ENCODE peak calls at places on chromosomes 12 and 14, in four cellular contexts. Z, O, F and V are unnamed samples.

GRCh38 chr14:53946404-53947400 is 9.9 kb downstream of the BMP4 start:
- DNase-seq in Z (peak), O (no peak), F (peak), V (no peak)

GRCh38 chr12:15151141-15152091 is 69.8 kb downstream of the RERG start:
- DNase-seq in Z (no peak), O (peak), F (peak), V (peak)

GRCh38 chr14:54665938-54666337 is 99.0 kb downstream of the SAMD4A start:
- DNase-seq in Z (no peak), O (no peak), F (no peak), V (peak)

GRCh38 chr12:4434299-4434698 is 11.3 kb downstream of the FGF6 start:
- DNase-seq in Z (no peak), O (no peak), F (no peak), V (peak)

GRCh38 chr12:85574291-85574690 is 261.9 kb downstream of the RASSF9 start:
- DNase-seq in Z (no peak), O (no peak), F (no peak), V (no peak)

GRCh38 chr12:27549801-27550652 is 26.0 kb downstream of the PPFIBP1 start:
- DNase-seq in Z (no peak), O (peak), F (no peak), V (no peak)

GRCh38 chr12:52307836-52308806 is 13.1 kb downstream of the KRT83 start:
- DNase-seq in Z (peak), O (peak), F (peak), V (peak)

GRCh38 chr12:8894986-8895385 is 19.3 kb upstream of the PHC1 start:
- DNase-seq in Z (no peak), O (no peak), F (no peak), V (no peak)

GRCh38 chr14:95313246-95313645 is 6.5 kb downstream of the CLMN start:
- DNase-seq in Z (no peak), O (no peak), F (no peak), V (no peak)

GRCh38 chr14:59543873-59544272 is 32.7 kb downstream of the CCDC175 start:
- DNase-seq in Z (no peak), O (no peak), F (no peak), V (no peak)

GRCh38 chr12:6915023-6915788 is 826 bp downstream of the ENO2 start:
- DNase-seq in Z (no peak), O (no peak), F (peak), V (peak)

GRCh38 chr14:61470261-61470953 is 149.0 kb downstream of the PRKCH start:
- DNase-seq in Z (no peak), O (peak), F (peak), V (no peak)

GRCh38 chr14:103165323-103165722 is 42.1 kb downstream of the TNFAIP2 start:
- DNase-seq in Z (no peak), O (no peak), F (no peak), V (no peak)

GRCh38 chr12:121797937-121798801 is 4.7 kb upstream of the RHOF start:
- DNase-seq in Z (no peak), O (peak), F (peak), V (peak)

GRCh38 chr14:96888158-96888557 is 91.0 kb downstream of the VRK1 start:
- DNase-seq in Z (no peak), O (no peak), F (no peak), V (no peak)

GRCh38 chr14:101350021-101350420 is 211.3 kb upstream of the DIO3 start:
- DNase-seq in Z (no peak), O (no peak), F (no peak), V (no peak)

GRCh38 chr14:101442451-101442850 is 118.8 kb upstream of the DIO3 start:
- DNase-seq in Z (no peak), O (no peak), F (no peak), V (no peak)

GRCh38 chr14:73754911-73755360 is 40.8 kb upstream of the PNMA1 start:
- DNase-seq in Z (no peak), O (peak), F (no peak), V (no peak)

GRCh38 chr12:91189526-91189925 is 6.9 kb upstream of the DCN start:
- DNase-seq in Z (no peak), O (peak), F (no peak), V (no peak)

GRCh38 chr12:53868516-53868986 is 70.1 kb upstream of the HOXC13 start:
- DNase-seq in Z (no peak), O (no peak), F (no peak), V (no peak)

GRCh38 chr12:115947696-115948062 is 329.8 kb downstream of the MED13L start:
- DNase-seq in Z (no peak), O (no peak), F (no peak), V (no peak)

GRCh38 chr14:68685419-68686211 is 107.3 kb downstream of the ZFP36L1 start:
- DNase-seq in Z (no peak), O (peak), F (no peak), V (no peak)

GRCh38 chr12:97277030-97277429 is 185.6 kb upstream of the RMST start:
- DNase-seq in Z (no peak), O (no peak), F (no peak), V (no peak)

GRCh38 chr14:102323102-102323501 is 3.6 kb downstream of the ZNF839 start:
- DNase-seq in Z (peak), O (peak), F (peak), V (peak)

GRCh38 chr12:3964404-3964803 is 91.2 kb upstream of the PARP11 start:
- DNase-seq in Z (peak), O (no peak), F (peak), V (peak)

GRCh38 chr14:23138173-23138535 is 19.1 kb upstream of the CEBPE start:
- DNase-seq in Z (no peak), O (no peak), F (no peak), V (peak)

GRCh38 chr14:87409401-87409800 is 583.6 kb downstream of the GALC start:
- DNase-seq in Z (no peak), O (no peak), F (no peak), V (no peak)

GRCh38 chr12:42145197-42145549 is 499 bp upstream of the GXYLT1 start:
- DNase-seq in Z (no peak), O (no peak), F (peak), V (no peak)

GRCh38 chr12:125852116-125852515 is 786.9 kb downstream of the AACS start:
- DNase-seq in Z (no peak), O (no peak), F (no peak), V (no peak)
- TF ChIP-seq CTCF in Z (no peak), O (no peak), F (no peak), V (no peak)

DNA sequence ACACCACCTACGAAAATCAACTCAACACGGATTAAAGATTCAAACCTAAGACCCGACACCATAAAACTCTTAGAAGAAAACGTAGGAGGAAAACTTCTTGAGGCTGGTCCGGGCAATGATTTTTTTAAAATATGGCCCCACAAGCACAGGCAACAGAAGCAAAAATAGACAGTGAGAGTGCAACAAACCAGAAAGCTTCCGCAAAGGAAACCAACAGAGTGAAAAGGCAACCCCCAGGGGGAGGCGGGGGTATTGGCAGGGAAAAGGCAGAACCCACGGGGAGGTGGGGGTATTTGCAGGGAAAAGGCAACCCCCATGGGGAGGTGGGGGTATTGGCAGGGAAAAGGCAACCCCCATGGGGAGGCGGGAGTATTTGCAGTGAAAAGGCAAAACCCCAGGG is 20.5 kb upstream of the FBRSL1 start:
- DNase-seq in Z (no peak), O (no peak), F (no peak), V (no peak)
- TF ChIP-seq CTCF in Z (no peak), O (no peak), F (no peak), V (no peak)

GRCh38 chr14:75886661-75887348 is 95.0 kb downstream of the TGFB3 start:
- DNase-seq in Z (no peak), O (peak), F (no peak), V (peak)

GRCh38 chr14:75885829-75886228 is 96.0 kb downstream of the TGFB3 start:
- DNase-seq in Z (no peak), O (peak), F (no peak), V (no peak)

GRCh38 chr14:75880512-75880911 is 101.3 kb downstream of the TGFB3 start:
- DNase-seq in Z (no peak), O (no peak), F (peak), V (no peak)

GRCh38 chr14:75881986-75882385 is 99.8 kb downstream of the TGFB3 start:
- DNase-seq in Z (no peak), O (no peak), F (no peak), V (no peak)

DNA sequence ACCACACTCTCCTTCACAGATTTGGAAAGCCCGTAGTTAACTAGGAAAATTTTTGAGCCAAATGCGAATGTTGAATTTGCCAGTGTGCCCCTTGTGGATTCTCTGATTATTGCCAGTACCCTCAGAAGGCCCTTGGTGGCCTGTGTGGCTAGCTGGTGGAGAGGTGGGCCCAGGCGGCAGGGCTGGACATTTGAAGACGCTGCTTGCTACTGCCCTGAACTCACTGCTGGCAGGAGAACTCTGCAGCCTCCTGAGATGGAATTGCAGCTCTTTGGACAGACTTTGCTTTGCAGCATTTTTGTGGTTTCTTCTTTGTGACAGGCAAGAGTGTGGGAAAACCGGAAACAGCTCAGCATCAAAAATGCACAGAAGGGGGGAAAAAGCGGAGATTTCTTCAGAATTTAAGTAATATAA is 97.6 kb downstream of the TGFB3 start:
- DNase-seq in Z (peak), O (peak), F (peak), V (no peak)
- TF ChIP-seq CTCF in Z (peak), O (peak), F (peak), V (peak)

DNA sequence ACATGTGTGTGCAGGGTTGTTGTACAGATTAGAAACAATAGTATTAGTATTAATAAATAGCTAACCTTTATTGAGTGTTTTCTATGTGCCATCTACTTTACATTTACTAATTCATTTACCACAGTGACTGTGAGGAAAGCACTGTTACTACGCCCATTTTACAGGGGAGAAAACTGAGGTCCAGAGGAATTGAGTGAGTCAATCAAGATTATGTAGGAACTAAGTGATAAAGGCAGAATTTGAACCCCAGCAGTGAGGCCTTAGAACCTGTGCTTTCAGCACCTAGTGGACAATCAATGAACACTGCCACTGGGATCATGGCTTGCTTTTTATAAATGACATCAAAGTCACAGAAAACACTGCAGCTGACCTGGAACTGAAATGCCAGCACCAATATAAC is 28.2 kb downstream of the NT5DC3 start:
- DNase-seq in Z (no peak), O (no peak), F (no peak), V (no peak)
- TF ChIP-seq CTCF in Z (no peak), O (no peak), F (no peak), V (no peak)

DNA sequence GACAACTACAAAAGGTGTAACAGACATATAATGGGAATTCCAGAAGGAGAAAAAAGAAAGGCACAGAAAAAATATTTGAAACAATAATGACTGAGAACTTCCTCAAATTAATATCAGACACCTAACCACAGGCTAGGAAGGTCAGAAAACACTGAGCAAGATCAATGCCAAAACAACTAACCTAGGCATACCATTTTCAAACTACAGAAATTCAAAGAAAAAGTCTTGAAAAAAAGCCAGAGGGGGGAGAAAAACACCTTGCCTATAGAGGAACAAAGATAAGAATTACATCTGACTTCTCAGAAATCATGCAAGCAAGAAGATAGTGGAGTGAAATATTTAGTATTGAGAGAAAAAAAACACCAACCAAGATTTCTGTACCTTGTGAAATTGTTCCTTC is 77.8 kb downstream of the RIN3 start:
- DNase-seq in Z (no peak), O (no peak), F (no peak), V (no peak)
- TF ChIP-seq CTCF in Z (no peak), O (no peak), F (no peak), V (no peak)

DNA sequence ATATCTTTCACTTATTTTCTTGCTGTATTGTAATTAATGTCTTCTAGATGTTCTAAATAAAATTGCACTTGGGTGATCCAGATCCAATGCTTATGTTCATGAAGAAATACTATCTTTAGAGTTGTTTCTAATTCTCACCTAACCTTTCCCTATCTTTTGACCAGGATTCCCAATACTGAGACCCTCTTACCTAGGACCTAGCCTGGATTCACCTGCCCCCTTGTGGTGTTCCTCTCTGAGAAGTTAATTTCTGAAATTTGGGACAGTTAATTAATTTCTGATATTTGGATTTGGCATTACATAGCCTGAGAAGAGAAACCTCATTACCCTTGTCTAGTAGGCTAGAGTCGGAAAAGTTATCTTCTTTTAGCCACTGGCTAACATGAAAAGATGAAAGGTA is 29.5 kb downstream of the FOXA1 start:
- DNase-seq in Z (no peak), O (no peak), F (peak), V (no peak)
- TF ChIP-seq CTCF in Z (peak), O (peak), F (peak), V (no peak)

GRCh38 chr14:106652494-106652893 is 1126.1 kb downstream of the TMEM121 start:
- DNase-seq in Z (no peak), O (no peak), F (no peak), V (no peak)

GRCh38 chr14:106662947-106663346 is 1136.6 kb downstream of the TMEM121 start:
- DNase-seq in Z (no peak), O (no peak), F (no peak), V (no peak)

DNA sequence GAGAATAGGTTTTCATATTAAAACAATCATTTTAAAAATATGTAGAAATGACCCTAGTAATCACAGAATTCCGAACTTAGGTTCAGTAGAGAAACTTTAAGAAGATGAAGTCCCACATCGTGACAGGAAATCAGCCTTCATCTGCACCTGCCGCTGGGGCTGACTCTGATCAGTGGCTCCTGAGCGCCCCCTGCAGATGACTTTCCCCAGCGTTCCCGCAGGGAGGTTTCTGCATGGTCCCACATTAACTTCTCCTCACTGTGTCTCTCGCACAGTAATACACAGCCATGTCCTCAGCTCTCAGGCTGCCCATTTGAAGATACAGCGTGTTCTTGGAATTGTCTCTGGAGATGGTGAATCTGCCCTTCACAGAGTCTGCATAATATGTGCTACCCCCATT is 1131.1 kb downstream of the TMEM121 start:
- DNase-seq in Z (no peak), O (no peak), F (no peak), V (peak)
- TF ChIP-seq CTCF in Z (no peak), O (no peak), F (no peak), V (peak)

GRCh38 chr12:127150479-127150878 is 1116.5 kb upstream of the TMEM132C start:
- DNase-seq in Z (no peak), O (peak), F (no peak), V (no peak)
- TF ChIP-seq CTCF in Z (no peak), O (no peak), F (no peak), V (no peak)

GRCh38 chr12:128534906-128535305 is 267.9 kb downstream of the TMEM132C start:
- DNase-seq in Z (no peak), O (no peak), F (no peak), V (no peak)

GRCh38 chr12:128531153-128531552 is 264.2 kb downstream of the TMEM132C start:
- DNase-seq in Z (no peak), O (no peak), F (peak), V (peak)
- TF ChIP-seq CTCF in Z (no peak), O (no peak), F (peak), V (peak)